ENCODE peak calls at places on chromosomes 16 and 17, in five cellular contexts. O is HepG2, M is K562, A is GM12878, J is SK-N-SH. S is an unnamed sample.

GRCh38 chr17:45218895-45219661 is 2.6 kb upstream of the FMNL1 start:
- DNase-seq in O (peak), M (peak), A (no peak), J (peak), S (peak)

GRCh38 chr17:67452681-67453554 is 75.8 kb downstream of the PITPNC1 start:
- DNase-seq in O (no peak), M (no peak), A (peak), J (no peak), S (no peak)

GRCh38 chr16:30660424-30661251 is 2.4 kb downstream of the FBRS start:
- DNase-seq in O (no peak), M (no peak), A (no peak), J (no peak), S (no peak)

GRCh38 chr17:36470499-36470898 is 16.0 kb upstream of the ZNHIT3 start:
- DNase-seq in O (no peak), M (no peak), A (no peak), J (no peak), S (no peak)

GRCh38 chr16:4290236-4290830 is 17.5 kb upstream of the TFAP4 start:
- DNase-seq in O (peak), M (no peak), A (no peak), J (peak), S (peak)

GRCh38 chr17:9982159-9982558 is 77.1 kb upstream of the RCVRN start:
- DNase-seq in O (peak), M (peak), A (no peak), J (no peak), S (peak)

GRCh38 chr17:42411321-42411820 is 11.7 kb downstream of the CAVIN1 start:
- DNase-seq in O (no peak), M (no peak), A (no peak), J (no peak), S (no peak)

GRCh38 chr16:58329147-58329546 is 34.3 kb upstream of the PRSS54 start:
- DNase-seq in O (no peak), M (no peak), A (no peak), J (no peak), S (no peak)

GRCh38 chr17:76929572-76929971 is 61.4 kb downstream of the MGAT5B start:
- DNase-seq in O (no peak), M (no peak), A (no peak), J (no peak), S (no peak)

GRCh38 chr17:35766903-35767510 is 6.3 kb downstream of the C17orf50 start:
- DNase-seq in O (no peak), M (peak), A (no peak), J (peak), S (no peak)

GRCh38 chr17:43767713-43768059 is 9.1 kb upstream of the SOST start:
- DNase-seq in O (no peak), M (no peak), A (no peak), J (no peak), S (no peak)

GRCh38 chr16:2205967-2206313 is 686 bp downstream of the MLST8 start:
- DNase-seq in O (no peak), M (no peak), A (no peak), J (peak), S (no peak)

GRCh38 chr17:4815043-4815675 is 8.2 kb downstream of the PLD2 start:
- DNase-seq in O (no peak), M (peak), A (no peak), J (no peak), S (no peak)

GRCh38 chr16:47142469-47143328 is 1.0 kb downstream of the NETO2 start:
- DNase-seq in O (no peak), M (peak), A (no peak), J (peak), S (no peak)

GRCh38 chr17:9237053-9237410 is 215.7 kb downstream of the NTN1 start:
- DNase-seq in O (no peak), M (no peak), A (no peak), J (no peak), S (no peak)

GRCh38 chr17:27109346-27109745 is 184.6 kb upstream of the WSB1 start:
- DNase-seq in O (no peak), M (no peak), A (no peak), J (no peak), S (no peak)

GRCh38 chr16:56647641-56648431 is 3.9 kb upstream of the MT1B start:
- DNase-seq in O (no peak), M (peak), A (no peak), J (no peak), S (no peak)

GRCh38 chr16:4011940-4012629 is 104.2 kb downstream of the ADCY9 start:
- DNase-seq in O (peak), M (no peak), A (no peak), J (no peak), S (no peak)

GRCh38 chr16:78436023-78436422 is 336.6 kb downstream of the WWOX start:
- DNase-seq in O (no peak), M (no peak), A (no peak), J (no peak), S (no peak)
- TF ChIP-seq REST in O (no peak), M (no peak), A (no peak), J (no peak), S (no peak)

DNA sequence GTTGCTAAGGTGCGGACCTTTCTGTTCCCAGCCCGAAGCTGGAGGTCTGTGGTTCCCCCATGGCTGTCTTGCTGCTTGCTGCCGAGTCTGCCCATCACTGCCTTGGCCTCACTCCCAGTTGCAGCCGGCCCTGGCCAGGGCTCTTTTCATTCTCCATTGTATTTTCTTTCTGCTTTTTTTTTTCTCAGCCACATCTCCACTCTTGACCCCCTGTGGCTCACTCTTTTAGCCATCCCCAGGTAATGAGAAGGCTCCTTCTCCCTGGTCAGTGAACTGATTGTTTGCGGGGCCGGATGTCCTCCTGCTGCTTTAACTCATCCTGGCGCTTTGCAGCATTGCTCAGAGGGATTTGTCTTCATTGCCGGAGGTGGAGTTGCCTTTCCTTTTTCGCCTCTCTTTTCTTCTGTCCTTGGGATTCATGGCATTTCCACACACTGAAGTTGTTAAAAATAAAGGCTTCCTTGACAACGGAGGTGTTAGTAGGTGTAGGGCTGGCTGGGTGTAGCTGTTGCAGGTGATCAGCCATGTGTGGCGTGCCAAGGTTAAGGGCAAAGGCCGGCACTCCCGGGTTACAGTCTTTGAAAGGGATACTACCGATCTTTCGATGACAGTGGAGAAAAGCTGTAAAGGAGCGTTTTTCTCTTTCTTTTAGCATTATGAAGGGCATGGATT is 34.1 kb downstream of the MAP2K6 start:
- DNase-seq in O (no peak), M (no peak), A (no peak), J (peak), S (no peak)
- TF ChIP-seq YY1 in O (no peak), M (no peak), A (no peak), J (no peak), S (no peak)

GRCh38 chr16:79339863-79340262 is 260.7 kb downstream of the MAF start:
- DNase-seq in O (no peak), M (no peak), A (no peak), J (peak), S (no peak)

GRCh38 chr16:79331064-79331463 is 269.5 kb downstream of the MAF start:
- DNase-seq in O (no peak), M (no peak), A (no peak), J (no peak), S (no peak)

GRCh38 chr16:79334127-79334526 is 266.4 kb downstream of the MAF start:
- DNase-seq in O (peak), M (peak), A (no peak), J (no peak), S (no peak)

GRCh38 chr16:79337906-79338305 is 262.6 kb downstream of the MAF start:
- DNase-seq in O (no peak), M (no peak), A (no peak), J (no peak), S (no peak)

GRCh38 chr16:79336437-79337229 is 263.9 kb downstream of the MAF start:
- DNase-seq in O (no peak), M (no peak), A (no peak), J (no peak), S (no peak)
- TF ChIP-seq REST in O (no peak), M (no peak), A (no peak), J (no peak), S (no peak)

GRCh38 chr17:79581306-79581932 is 29.4 kb downstream of the RBFOX3 start:
- DNase-seq in O (no peak), M (no peak), A (no peak), J (peak), S (no peak)
- TF ChIP-seq YY1 in O (no peak), M (no peak), A (no peak), J (no peak), S (no peak)

DNA sequence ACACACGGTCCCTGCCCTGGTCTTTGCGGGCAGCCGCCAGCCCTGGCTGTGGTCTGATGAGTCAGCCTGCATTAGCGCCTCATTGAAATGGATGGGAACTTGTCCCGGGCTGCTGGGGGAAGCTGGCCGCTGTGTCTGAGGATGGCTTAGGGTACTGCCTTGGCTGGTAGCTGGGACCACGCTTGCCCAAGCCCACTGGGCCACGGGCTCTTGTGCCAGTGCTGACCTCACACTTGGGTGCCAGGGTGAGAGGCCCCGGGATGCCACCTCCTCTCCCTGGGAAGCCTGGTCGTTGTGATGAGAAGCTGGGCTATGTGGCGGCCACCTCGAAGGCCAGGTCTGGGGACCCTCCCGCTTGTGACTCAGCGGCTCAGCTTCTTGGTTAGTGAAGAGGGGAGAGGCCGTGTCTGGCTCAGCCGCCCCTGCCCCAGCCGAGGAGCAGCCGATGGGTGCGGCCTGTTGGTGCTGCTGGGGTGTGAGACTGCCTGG is 10.7 kb downstream of the CACNA1H start:
- DNase-seq in O (no peak), M (no peak), A (no peak), J (no peak), S (no peak)
- TF ChIP-seq REST in O (no peak), M (no peak), A (no peak), J (no peak), S (no peak)

DNA sequence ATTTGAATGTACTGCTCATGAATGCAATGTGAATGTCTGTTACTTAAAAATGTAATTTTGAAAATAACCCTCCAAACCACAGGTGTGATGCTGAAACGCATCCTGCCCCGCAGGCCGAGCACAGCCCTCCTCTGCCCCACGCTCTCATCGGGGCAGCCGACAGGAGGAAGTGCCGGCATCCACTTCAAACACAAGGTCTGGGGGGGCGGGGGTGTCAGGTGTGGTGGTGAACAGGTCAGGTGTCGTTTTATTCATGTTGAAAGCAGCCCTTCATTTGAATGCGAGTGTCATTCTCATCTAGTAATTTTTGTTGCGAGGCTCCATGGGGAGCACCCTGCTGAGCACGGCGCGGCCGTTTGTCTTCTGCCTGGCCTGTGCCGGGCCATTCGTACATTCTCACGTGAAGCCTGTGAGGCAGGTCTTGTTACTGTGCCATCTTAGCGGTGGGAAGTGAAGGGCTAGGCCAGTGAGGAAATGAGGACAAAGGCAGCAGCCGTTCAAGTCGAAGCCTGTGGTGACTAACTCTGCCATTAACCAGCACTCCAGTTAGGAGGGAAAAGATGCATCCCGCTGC is 1.8 kb downstream of the ACSF3 start:
- DNase-seq in O (no peak), M (no peak), A (no peak), J (no peak), S (no peak)
- TF ChIP-seq YY1 in O (no peak), M (no peak), A (no peak), J (no peak), S (no peak)

GRCh38 chr17:48153711-48154642 is 46.4 kb downstream of the SNX11 start:
- DNase-seq in O (peak), M (peak), A (no peak), J (peak), S (peak)
- TF ChIP-seq REST in O (no peak), M (no peak), A (no peak), J (no peak), S (no peak)

GRCh38 chr17:74203439-74204240 is at the start of gene RPL38:
- DNase-seq in O (peak), M (peak), A (peak), J (peak), S (peak)
- TF ChIP-seq YY1 in O (peak), M (no peak), A (peak), J (peak), S (peak)

GRCh38 chr16:89505204-89506112 is 2.7 kb upstream of the SPG7 start:
- DNase-seq in O (peak), M (peak), A (peak), J (no peak), S (peak)
- TF ChIP-seq REST in O (peak), M (peak), A (no peak), J (no peak), S (no peak)